ENCODE peak calls at places on chromosomes 11 and 22, in eight cellular contexts. Z is GM12864, R is progenitor cell of endocrine pancreas, U is fibroblast of pulmonary artery, F is RWPE1, C is AG10803, T is neural crest cell, K is brain microvascular endothelial cell. N is an unnamed sample.

GRCh38 chr11:68115285-68115684 is 5.9 kb downstream of the CHKA start:
- DNase-seq in Z (no peak), R (no peak), U (no peak), F (no peak), C (no peak), T (no peak), K (no peak), N (no peak)

GRCh38 chr22:44357962-44358553 is 45.3 kb upstream of the SHISAL1 start:
- DNase-seq in Z (no peak), R (no peak), U (peak), F (no peak), C (peak), T (no peak), K (no peak), N (peak)

GRCh38 chr11:64870893-64871849 is 7.2 kb downstream of the EHD1 start:
- DNase-seq in Z (no peak), R (no peak), U (no peak), F (no peak), C (no peak), T (no peak), K (no peak), N (no peak)

GRCh38 chr22:22031571-22031970 is 49.0 kb upstream of the TOP3B start:
- DNase-seq in Z (no peak), R (no peak), U (no peak), F (no peak), C (no peak), T (no peak), K (no peak), N (no peak)

GRCh38 chr22:48955351-48956311 is 872.0 kb downstream of the BRD1 start:
- DNase-seq in Z (no peak), R (no peak), U (no peak), F (no peak), C (no peak), T (no peak), K (no peak), N (no peak)

GRCh38 chr22:20219667-20220628 is 48.2 kb downstream of the RTN4R start:
- DNase-seq in Z (no peak), R (no peak), U (no peak), F (no peak), C (no peak), T (no peak), K (no peak), N (no peak)

GRCh38 chr11:77123591-77123990 is 4.5 kb upstream of the MYO7A start:
- DNase-seq in Z (no peak), R (no peak), U (no peak), F (no peak), C (no peak), T (no peak), K (no peak), N (no peak)

GRCh38 chr11:101011881-101012280 is 117.7 kb downstream of the PGR start:
- DNase-seq in Z (no peak), R (no peak), U (no peak), F (no peak), C (no peak), T (no peak), K (no peak), N (no peak)

GRCh38 chr22:42357634-42358296 is 74.4 kb downstream of the NFAM1 start:
- DNase-seq in Z (no peak), R (no peak), U (no peak), F (peak), C (no peak), T (no peak), K (no peak), N (no peak)

GRCh38 chr11:121762820-121763219 is 310.1 kb upstream of the SORL1-AS1 start:
- DNase-seq in Z (no peak), R (no peak), U (peak), F (peak), C (peak), T (no peak), K (peak), N (peak)

GRCh38 chr11:126573325-126574076 is 218.0 kb downstream of the ST3GAL4 start:
- DNase-seq in Z (no peak), R (no peak), U (no peak), F (no peak), C (no peak), T (peak), K (no peak), N (no peak)

GRCh38 chr11:86798988-86799387 is 1.4 kb upstream of the PRSS23 start:
- DNase-seq in Z (no peak), R (no peak), U (peak), F (no peak), C (peak), T (no peak), K (peak), N (no peak)

GRCh38 chr11:75536786-75537629 is 11.3 kb upstream of the GDPD5 start:
- DNase-seq in Z (peak), R (no peak), U (no peak), F (peak), C (peak), T (no peak), K (no peak), N (no peak)

GRCh38 chr11:86954288-86955110 is 696 bp downstream of the FZD4 start:
- DNase-seq in Z (no peak), R (no peak), U (no peak), F (peak), C (no peak), T (peak), K (no peak), N (peak)

GRCh38 chr22:31977141-31977781 is 32.9 kb downstream of the YWHAH start:
- DNase-seq in Z (no peak), R (peak), U (peak), F (peak), C (peak), T (peak), K (peak), N (peak)

GRCh38 chr11:13955971-13956421 is 6.5 kb upstream of the SPON1 start:
- DNase-seq in Z (peak), R (peak), U (peak), F (peak), C (peak), T (peak), K (peak), N (peak)

GRCh38 chr11:66870131-66870530 is 13.3 kb downstream of the LRFN4 start:
- DNase-seq in Z (no peak), R (no peak), U (no peak), F (no peak), C (no peak), T (no peak), K (no peak), N (peak)

GRCh38 chr22:50544746-50545253 is 899 bp upstream of the KLHDC7B start:
- DNase-seq in Z (no peak), R (no peak), U (no peak), F (no peak), C (no peak), T (no peak), K (no peak), N (no peak)

GRCh38 chr11:28383471-28383870 is 275.3 kb downstream of the METTL15 start:
- DNase-seq in Z (no peak), R (no peak), U (no peak), F (no peak), C (peak), T (no peak), K (peak), N (no peak)

GRCh38 chr11:118930152-118930712 is 4.5 kb upstream of the BCL9L start:
- DNase-seq in Z (peak), R (peak), U (peak), F (peak), C (peak), T (peak), K (peak), N (peak)

GRCh38 chr11:46309669-46310288 is 32.3 kb downstream of the CREB3L1 start:
- DNase-seq in Z (no peak), R (no peak), U (no peak), F (no peak), C (no peak), T (no peak), K (no peak), N (no peak)

GRCh38 chr11:123973816-123974215 is 3.8 kb downstream of the OR10S1 start:
- DNase-seq in Z (no peak), R (no peak), U (peak), F (peak), C (peak), T (no peak), K (peak), N (no peak)

DNA sequence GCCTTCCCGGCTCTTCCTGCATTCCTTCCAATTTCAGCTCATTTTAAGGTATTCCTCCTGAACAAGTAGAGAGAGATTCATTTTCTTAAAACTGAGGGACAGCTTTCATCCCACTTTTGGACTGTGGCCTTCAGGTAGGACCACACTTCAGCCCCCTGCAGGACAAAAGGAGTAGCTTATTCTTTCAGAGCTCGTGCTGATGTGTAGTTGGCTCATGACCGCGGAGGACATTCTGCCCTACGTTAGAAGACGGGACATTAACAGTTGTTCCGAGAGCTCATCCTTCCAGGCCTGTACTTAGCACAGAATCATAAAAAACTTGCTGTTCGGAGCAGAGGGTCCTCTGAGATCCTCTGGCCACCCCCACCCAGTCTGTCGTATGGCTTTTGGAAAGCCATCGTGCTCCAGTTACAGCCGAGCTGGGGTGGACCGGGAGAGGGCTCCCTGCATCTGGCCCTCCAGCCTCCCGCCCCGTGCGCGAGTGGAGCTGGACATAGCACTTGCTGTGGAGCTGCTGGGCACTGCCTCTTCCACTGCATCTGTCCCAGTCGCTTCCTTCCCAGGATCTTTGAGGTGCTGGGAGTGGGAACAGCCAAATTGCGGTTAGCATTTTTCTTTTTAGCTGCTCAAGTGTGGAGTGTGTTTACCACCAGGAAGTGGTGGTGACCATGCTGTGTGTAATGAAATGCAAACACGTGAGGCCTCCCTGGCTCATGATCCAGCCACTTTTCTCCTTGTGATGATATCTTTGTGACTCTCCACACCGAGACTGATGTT is 250.3 kb downstream of the TBC1D22A start:
- DNase-seq in Z (no peak), R (no peak), U (no peak), F (no peak), C (peak), T (no peak), K (peak), N (no peak)
- TF ChIP-seq CTCF in Z (no peak), R (peak), U (peak), F (no peak), C (no peak), T (peak), K (peak), N (peak)

GRCh38 chr22:25900880-25901279 is 158.9 kb downstream of the MYO18B start:
- DNase-seq in Z (no peak), R (no peak), U (no peak), F (no peak), C (no peak), T (no peak), K (no peak), N (no peak)

GRCh38 chr22:25898707-25899365 is 156.8 kb downstream of the MYO18B start:
- DNase-seq in Z (no peak), R (no peak), U (no peak), F (no peak), C (no peak), T (peak), K (no peak), N (no peak)

GRCh38 chr22:25902402-25902801 is 160.4 kb downstream of the MYO18B start:
- DNase-seq in Z (no peak), R (no peak), U (no peak), F (no peak), C (no peak), T (no peak), K (no peak), N (no peak)

GRCh38 chr22:25899566-25899965 is 157.6 kb downstream of the MYO18B start:
- DNase-seq in Z (no peak), R (no peak), U (no peak), F (no peak), C (no peak), T (no peak), K (no peak), N (no peak)

GRCh38 chr22:25900390-25900789 is 158.4 kb downstream of the MYO18B start:
- DNase-seq in Z (no peak), R (no peak), U (no peak), F (no peak), C (no peak), T (no peak), K (no peak), N (no peak)
- TF ChIP-seq CTCF in Z (no peak), R (no peak), U (no peak), F (no peak), C (no peak), T (no peak), K (no peak), N (no peak)

GRCh38 chr11:35364101-35364780 is 55.1 kb downstream of the SLC1A2 start:
- DNase-seq in Z (no peak), R (no peak), U (peak), F (peak), C (peak), T (no peak), K (peak), N (no peak)

GRCh38 chr11:35363246-35364100 is 55.9 kb downstream of the SLC1A2 start:
- DNase-seq in Z (no peak), R (no peak), U (no peak), F (no peak), C (peak), T (no peak), K (no peak), N (no peak)

GRCh38 chr11:35365395-35365794 is 54.0 kb downstream of the SLC1A2 start:
- DNase-seq in Z (no peak), R (no peak), U (no peak), F (no peak), C (no peak), T (no peak), K (no peak), N (no peak)

GRCh38 chr11:35360059-35360530 is 59.3 kb downstream of the SLC1A2 start:
- DNase-seq in Z (no peak), R (no peak), U (no peak), F (no peak), C (no peak), T (no peak), K (no peak), N (no peak)

GRCh38 chr11:35362571-35362980 is 56.8 kb downstream of the SLC1A2 start:
- DNase-seq in Z (no peak), R (no peak), U (no peak), F (no peak), C (peak), T (no peak), K (no peak), N (no peak)
- TF ChIP-seq CTCF in Z (no peak), R (no peak), U (no peak), F (no peak), C (peak), T (no peak), K (no peak), N (no peak)

GRCh38 chr11:102154806-102155205 is 44.6 kb downstream of the YAP1 start:
- DNase-seq in Z (no peak), R (no peak), U (peak), F (no peak), C (no peak), T (no peak), K (no peak), N (no peak)

GRCh38 chr11:102155676-102156075 is 45.4 kb downstream of the YAP1 start:
- DNase-seq in Z (no peak), R (no peak), U (no peak), F (no peak), C (no peak), T (no peak), K (no peak), N (no peak)

GRCh38 chr11:102148059-102148458 is 37.8 kb downstream of the YAP1 start:
- DNase-seq in Z (no peak), R (no peak), U (no peak), F (no peak), C (no peak), T (no peak), K (no peak), N (no peak)

GRCh38 chr11:102153082-102153481 is 42.8 kb downstream of the YAP1 start:
- DNase-seq in Z (no peak), R (no peak), U (peak), F (no peak), C (no peak), T (no peak), K (no peak), N (no peak)

DNA sequence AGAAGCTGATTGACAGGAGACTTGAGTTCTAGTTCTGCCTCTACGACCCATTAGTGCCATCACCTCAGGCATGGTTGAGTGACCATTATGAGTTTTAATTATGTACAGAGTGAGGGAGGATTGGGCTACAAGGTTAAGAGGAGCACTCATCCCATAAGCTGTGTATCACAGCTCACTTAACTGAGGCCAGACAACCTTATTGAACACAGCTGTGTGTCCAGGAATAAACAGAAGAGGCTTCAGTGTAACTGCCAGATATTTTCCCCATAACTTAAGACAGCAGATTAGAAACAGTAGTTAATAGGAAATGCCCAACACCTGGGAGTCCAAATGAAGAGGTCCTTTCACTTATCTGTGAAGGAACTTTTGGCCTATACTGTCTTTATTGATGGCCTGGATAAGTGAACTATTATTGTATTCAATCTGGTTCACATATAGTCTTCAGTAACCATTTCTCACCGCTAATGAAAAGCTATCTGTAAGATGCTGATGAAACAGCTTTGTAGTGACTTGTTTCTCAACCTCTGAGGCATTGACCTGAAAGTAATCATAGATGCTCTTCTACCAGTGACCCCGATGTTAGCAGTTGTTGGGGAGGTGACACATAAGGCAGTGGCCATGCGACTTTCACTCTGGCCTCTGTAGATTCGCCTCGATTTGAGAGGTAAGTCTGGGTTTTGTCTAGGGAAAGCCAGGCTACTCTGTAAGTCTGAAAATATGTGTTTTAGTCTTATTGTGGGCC is 41.7 kb downstream of the YAP1 start:
- DNase-seq in Z (no peak), R (no peak), U (no peak), F (no peak), C (no peak), T (no peak), K (no peak), N (no peak)
- TF ChIP-seq CTCF in Z (no peak), R (no peak), U (no peak), F (no peak), C (no peak), T (no peak), K (no peak), N (no peak)

GRCh38 chr11:1225386-1226225 is 2.7 kb downstream of the MUC5B start:
- DNase-seq in Z (no peak), R (no peak), U (no peak), F (no peak), C (no peak), T (no peak), K (no peak), N (peak)

GRCh38 chr11:1226226-1226961 is 3.5 kb downstream of the MUC5B start:
- DNase-seq in Z (no peak), R (no peak), U (no peak), F (no peak), C (no peak), T (no peak), K (no peak), N (peak)

GRCh38 chr11:1227551-1228182 is 4.8 kb downstream of the MUC5B start:
- DNase-seq in Z (no peak), R (no peak), U (no peak), F (no peak), C (no peak), T (no peak), K (no peak), N (peak)

GRCh38 chr11:1228183-1228821 is 5.4 kb downstream of the MUC5B start:
- DNase-seq in Z (no peak), R (no peak), U (no peak), F (no peak), C (no peak), T (no peak), K (no peak), N (peak)

GRCh38 chr11:1226981-1227550 is 4.2 kb downstream of the MUC5B start:
- DNase-seq in Z (no peak), R (no peak), U (peak), F (no peak), C (no peak), T (no peak), K (no peak), N (peak)
- TF ChIP-seq CTCF in Z (peak), R (peak), U (peak), F (no peak), C (no peak), T (peak), K (peak), N (peak)

GRCh38 chr11:72141066-72141465 is 5.5 kb downstream of the FOLR3 start:
- DNase-seq in Z (no peak), R (no peak), U (peak), F (peak), C (peak), T (no peak), K (peak), N (no peak)

GRCh38 chr11:72136677-72137255 is 1.2 kb downstream of the FOLR3 start:
- DNase-seq in Z (no peak), R (no peak), U (no peak), F (no peak), C (no peak), T (no peak), K (no peak), N (no peak)

GRCh38 chr11:72138821-72139390 is 3.4 kb downstream of the FOLR3 start:
- DNase-seq in Z (no peak), R (no peak), U (no peak), F (no peak), C (no peak), T (no peak), K (no peak), N (no peak)

GRCh38 chr11:72139500-72139899 is 4.0 kb downstream of the FOLR3 start:
- DNase-seq in Z (no peak), R (no peak), U (no peak), F (no peak), C (no peak), T (no peak), K (no peak), N (no peak)

DNA sequence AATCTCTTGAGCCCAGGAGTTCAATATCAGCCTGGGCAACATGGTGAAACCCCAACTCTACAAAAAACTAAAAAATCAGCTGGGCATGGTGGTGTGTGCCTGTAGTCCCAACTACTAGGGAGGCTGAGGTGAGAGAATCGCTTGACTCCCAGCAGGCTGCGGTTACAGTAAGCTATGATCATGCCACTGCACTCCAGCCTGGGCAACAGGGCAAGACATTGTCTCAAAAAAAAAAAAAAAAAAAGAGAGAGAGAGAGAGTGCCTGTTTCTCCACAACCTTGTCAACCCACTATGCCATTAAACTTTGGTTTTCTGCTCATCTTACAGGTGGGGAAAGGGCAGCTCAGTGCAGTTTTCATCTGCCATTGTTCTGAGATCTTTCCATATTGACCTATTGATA is 5.1 kb downstream of the FOLR3 start:
- DNase-seq in Z (no peak), R (no peak), U (no peak), F (no peak), C (no peak), T (no peak), K (no peak), N (no peak)
- TF ChIP-seq CTCF in Z (no peak), R (no peak), U (no peak), F (no peak), C (no peak), T (no peak), K (no peak), N (no peak)

GRCh38 chr11:134244593-134244992 is 8.6 kb downstream of the THYN1 start:
- DNase-seq in Z (no peak), R (no peak), U (peak), F (no peak), C (peak), T (no peak), K (no peak), N (no peak)
- TF ChIP-seq CTCF in Z (peak), R (peak), U (peak), F (peak), C (peak), T (peak), K (peak), N (peak)

N was measured in glutamatergic neuron.